ENCODE peak calls at places on chromosomes 3 and 15, in five cellular contexts. U, O, E, P and S are unnamed samples.

GRCh38 chr3:149442845-149443544 is 31.5 kb upstream of the TM4SF4 start:
- DNase-seq in U (no peak), O (no peak), E (no peak), P (no peak), S (no peak)

GRCh38 chr3:127427169-127427655 is 139.4 kb upstream of the PRR20G start:
- DNase-seq in U (no peak), O (no peak), E (no peak), P (no peak), S (no peak)

GRCh38 chr3:179108091-179108490 is 36.5 kb upstream of the ZMAT3 start:
- DNase-seq in U (peak; percentile 30), O (no peak), E (no peak), P (no peak), S (no peak)

GRCh38 chr3:144053121-144053520 is 81.5 kb downstream of the DIPK2A start:
- DNase-seq in U (peak; percentile 34), O (no peak), E (no peak), P (no peak), S (no peak)

GRCh38 chr3:71051259-71051595 is 532.3 kb downstream of the FOXP1 start:
- DNase-seq in U (no peak), O (no peak), E (no peak), P (no peak), S (no peak)

GRCh38 chr15:73318463-73319351 is 50.1 kb downstream of the HCN4 start:
- DNase-seq in U (no peak), O (no peak), E (no peak), P (no peak), S (no peak)

GRCh38 chr15:74611341-74611740 is 4.3 kb upstream of the CLK3 start:
- DNase-seq in U (no peak), O (no peak), E (no peak), P (no peak), S (no peak)

GRCh38 chr15:100818927-100819326 is 60.7 kb upstream of the ALDH1A3 start:
- DNase-seq in U (peak; percentile 20), O (peak; percentile 38), E (no peak), P (no peak), S (no peak)

GRCh38 chr3:134933997-134934396 is 138.9 kb downstream of the EPHB1 start:
- DNase-seq in U (no peak), O (no peak), E (no peak), P (no peak), S (no peak)

GRCh38 chr3:158402590-158402989 is 168.4 kb upstream of the MLF1 start:
- DNase-seq in U (no peak), O (no peak), E (no peak), P (no peak), S (no peak)

GRCh38 chr3:49296781-49297420 is 19.9 kb upstream of the C3orf62 start:
- DNase-seq in U (no peak), O (peak; percentile 48), E (no peak), P (peak; percentile 47), S (no peak)

GRCh38 chr3:50625131-50625878 is 8.4 kb downstream of the MAPKAPK3 start:
- DNase-seq in U (no peak), O (no peak), E (no peak), P (no peak), S (no peak)
- H3K27ac ChIP-seq in U (no peak overlapping the region), O (no peak overlapping the region), E (no peak overlapping the region), P (no peak overlapping the region), S (no peak overlapping the region)

GRCh38 chr3:129605593-129606521 is 619 bp downstream of the PLXND1 start:
- DNase-seq in U (no peak), O (peak; percentile 65), E (no peak), P (no peak), S (no peak)
- H3K27ac ChIP-seq in U (no peak overlapping the region), O (peak overlapping the region; percentile 86), E (no peak overlapping the region), P (peak overlapping the region; percentile 28), S (peak overlapping the region; percentile 38)

GRCh38 chr3:182917134-182917533 is 63.2 kb downstream of the DCUN1D1 start:
- DNase-seq in U (no peak), O (no peak), E (no peak), P (no peak), S (no peak)
- H3K27ac ChIP-seq in U (no peak overlapping the region), O (no peak overlapping the region), E (no peak overlapping the region), P (no peak overlapping the region), S (no peak overlapping the region)

DNA sequence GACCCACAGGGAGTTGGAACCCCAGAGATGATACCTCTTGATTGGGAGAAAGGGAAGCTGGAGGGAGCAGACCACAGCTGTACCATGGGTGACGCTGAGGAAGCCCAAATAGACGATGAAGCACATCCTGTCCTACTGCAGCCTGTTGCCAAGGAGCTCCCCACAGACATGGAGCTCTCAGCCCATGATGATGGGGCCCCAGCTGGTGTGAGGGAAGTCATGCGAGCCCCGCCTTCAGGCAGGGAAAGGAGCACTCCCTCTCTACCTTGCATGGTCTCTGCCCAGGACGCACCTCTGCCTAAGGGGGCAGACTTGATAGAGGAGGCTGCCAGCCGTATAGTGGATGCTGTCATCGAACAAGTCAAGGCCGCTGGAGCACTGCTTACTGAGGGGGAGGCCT is 201.1 kb downstream of the AKAP13 start:
- DNase-seq in U (no peak), O (peak; percentile 29), E (no peak), P (no peak), S (peak; percentile 55)
- H3K27ac ChIP-seq in U (no peak overlapping the region), O (peak overlapping the region; percentile 91), E (peak overlapping the region; percentile 88), P (peak overlapping the region; percentile 70), S (peak overlapping the region; percentile 91)

DNA sequence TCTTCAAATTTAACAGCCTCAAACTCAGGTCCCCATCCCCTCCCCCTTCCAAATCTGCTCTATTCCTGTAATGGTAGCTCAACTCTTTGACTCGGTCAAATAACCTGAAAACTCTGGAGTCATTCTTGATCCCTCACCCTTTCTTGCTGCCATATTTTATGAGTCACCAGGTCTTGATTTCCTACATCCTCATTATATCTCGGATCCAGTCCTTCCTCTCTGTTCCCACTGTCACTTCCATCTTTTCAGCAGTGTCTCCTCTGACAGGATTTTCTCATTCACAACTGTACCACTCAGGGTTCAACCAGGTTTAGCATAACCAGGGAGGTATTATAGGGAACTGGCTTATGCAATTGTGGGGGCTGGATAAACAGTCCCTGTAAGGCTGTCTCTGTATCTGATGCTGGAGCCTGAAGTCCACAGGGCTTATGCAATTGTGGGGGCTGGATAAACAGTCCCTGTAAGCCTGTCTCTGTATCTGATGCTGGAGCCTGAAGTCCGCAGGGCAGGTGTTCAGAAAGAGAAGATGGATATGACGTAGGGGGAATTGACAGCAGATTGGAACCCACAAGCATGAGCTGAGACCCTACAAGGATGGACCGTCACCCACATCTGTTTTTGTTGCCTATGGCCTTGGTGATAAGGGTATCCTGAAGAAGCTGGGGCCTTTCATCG is 9.1 kb upstream of the FETUB start:
- DNase-seq in U (no peak), O (no peak), E (no peak), P (no peak), S (no peak)
- H3K27ac ChIP-seq in U (no peak overlapping the region), O (no peak overlapping the region), E (no peak overlapping the region), P (no peak overlapping the region), S (no peak overlapping the region)

GRCh38 chr15:78524230-78524629 is 16.0 kb upstream of the PSMA4 start:
- DNase-seq in U (no peak), O (no peak), E (no peak), P (no peak), S (no peak)

DNA sequence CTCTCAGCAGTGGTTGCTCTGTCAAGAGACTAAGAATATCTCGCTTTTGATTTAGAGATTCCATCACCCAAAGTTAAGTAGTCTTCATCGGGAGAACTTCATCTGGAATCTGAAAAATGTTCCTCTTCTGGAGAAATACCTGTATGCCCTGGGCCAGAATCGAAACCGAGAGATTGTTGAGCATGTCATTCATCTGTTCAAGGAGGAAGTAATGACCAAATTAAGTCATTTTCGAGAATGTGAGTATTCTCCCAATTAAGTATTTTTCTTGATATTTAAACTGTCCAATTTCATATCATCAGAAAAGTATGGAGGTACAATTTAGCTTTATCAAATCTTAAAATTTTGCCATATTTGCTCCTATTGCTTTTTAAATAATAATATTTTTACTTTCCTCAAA is 12.9 kb upstream of the PSMA4 start:
- DNase-seq in U (no peak), O (no peak), E (no peak), P (no peak), S (no peak)
- H3K27ac ChIP-seq in U (no peak overlapping the region), O (no peak overlapping the region), E (no peak overlapping the region), P (no peak overlapping the region), S (no peak overlapping the region)

DNA sequence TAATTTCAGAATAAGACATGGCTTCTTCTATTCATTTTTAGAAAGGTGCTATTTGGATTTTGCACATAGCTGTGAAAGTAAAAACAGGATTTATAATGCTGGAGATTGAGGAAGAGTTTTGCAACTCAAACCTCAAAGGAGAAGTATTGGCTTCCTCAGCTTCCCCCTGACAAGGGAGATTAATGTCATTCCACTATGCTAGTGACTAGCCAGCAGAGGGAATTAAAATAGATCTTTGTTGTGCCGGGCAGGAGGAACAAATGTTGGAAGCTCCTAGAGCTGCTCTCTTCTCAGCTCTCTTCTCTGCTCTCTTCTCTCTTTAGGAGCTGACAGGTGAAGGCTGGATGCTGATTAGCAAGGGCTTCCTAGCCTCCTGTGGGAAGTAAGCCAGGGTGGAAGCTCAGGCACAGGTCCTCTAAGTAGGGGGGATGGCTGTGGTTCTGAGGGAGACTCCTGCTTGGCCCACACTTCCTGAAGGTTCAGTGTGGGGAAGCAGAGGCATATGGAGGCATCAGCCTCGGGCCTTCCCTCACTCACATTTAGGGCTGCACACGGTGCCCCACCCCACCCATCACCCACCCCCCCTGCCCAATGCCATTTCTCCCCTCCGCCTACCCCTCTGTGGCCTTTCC is 29.6 kb downstream of the CX3CR1 start:
- DNase-seq in U (no peak), O (no peak), E (no peak), P (no peak), S (no peak)
- H3K27ac ChIP-seq in U (no peak overlapping the region), O (peak overlapping the region; percentile 69), E (no peak overlapping the region), P (no peak overlapping the region), S (no peak overlapping the region)